ENCODE peak calls at places on chromosomes 2 and 18, in seven cellular contexts. D is HepG2, A is GM12878, P is A549, F is H1, V is IMR-90, L is SK-N-SH. Q is an unnamed sample.

GRCh38 chr2:5391361-5391760 is 300.8 kb upstream of the SOX11 start:
- DNase-seq in F (no peak), D (no peak), A (no peak), V (no peak), L (no peak), P (no peak), Q (no peak)

GRCh38 chr2:167492486-167492885 is 604.2 kb downstream of the XIRP2 start:
- DNase-seq in P (no peak), D (no peak), A (no peak), F (no peak), V (peak), L (no peak), Q (no peak)

GRCh38 chr18:60421356-60422118 is 49.0 kb upstream of the MC4R start:
- DNase-seq in L (no peak), A (no peak), P (no peak), V (no peak), D (no peak), F (no peak), Q (no peak)

GRCh38 chr2:42386684-42387083 is 25.7 kb upstream of the COX7A2L start:
- DNase-seq in L (peak), D (peak), A (no peak), P (peak), V (no peak), F (no peak), Q (peak)

GRCh38 chr18:44098551-44099098 is 582.1 kb upstream of the SETBP1 start:
- DNase-seq in P (no peak), D (no peak), F (peak), L (no peak), A (no peak), V (peak), Q (no peak)

GRCh38 chr2:159605441-159606178 is 10.7 kb downstream of the BAZ2B start:
- DNase-seq in D (no peak), L (no peak), F (no peak), V (no peak), P (no peak), A (no peak), Q (no peak)

GRCh38 chr2:46984642-46985476 is 69.3 kb upstream of the MCFD2 start:
- DNase-seq in D (no peak), V (peak), A (peak), P (peak), F (no peak), L (no peak), Q (peak)

GRCh38 chr2:104965900-104966299 is 72.0 kb upstream of the MRPS9 start:
- DNase-seq in P (no peak), F (no peak), L (no peak), D (no peak), V (no peak), A (no peak), Q (no peak)

GRCh38 chr2:157866202-157866601 is 9.9 kb downstream of the ACVR1 start:
- DNase-seq in P (no peak), L (no peak), V (no peak), F (no peak), D (no peak), A (no peak), Q (no peak)

GRCh38 chr2:11163439-11164317 is 8.4 kb downstream of the SLC66A3 start:
- DNase-seq in A (no peak), D (no peak), V (no peak), L (no peak), P (no peak), F (no peak), Q (no peak)

GRCh38 chr2:225889452-225889851 is 489.9 kb downstream of the NYAP2 start:
- DNase-seq in D (peak), P (peak), F (no peak), A (no peak), L (peak), V (peak), Q (peak)

GRCh38 chr2:178317807-178318206 is 123.5 kb downstream of the OSBPL6 start:
- DNase-seq in F (no peak), A (no peak), D (no peak), P (no peak), L (no peak), V (no peak), Q (no peak)

GRCh38 chr18:6219116-6219717 is 195.5 kb downstream of the L3MBTL4 start:
- DNase-seq in D (peak), A (no peak), V (peak), L (peak), P (peak), F (peak), Q (peak)

DNA sequence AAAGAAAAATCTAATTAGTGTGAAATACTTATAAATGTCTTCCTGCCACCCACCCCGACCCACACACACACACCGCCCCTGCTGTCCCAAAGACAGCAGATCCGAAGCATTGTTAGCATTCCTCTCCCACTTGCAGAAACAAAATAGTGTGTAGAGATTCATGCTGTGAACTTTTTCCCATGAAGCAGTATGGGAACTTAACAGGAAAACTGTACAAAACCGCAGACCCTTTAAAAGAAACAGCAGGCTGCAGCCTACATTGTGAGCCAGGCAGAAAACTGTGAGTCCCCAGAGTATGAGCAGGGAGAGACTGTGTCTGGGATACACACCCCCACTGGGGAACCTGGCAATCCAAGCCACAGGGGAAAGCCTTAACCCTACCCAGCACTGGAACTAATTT is 298.2 kb upstream of the GULP1 start:
- DNase-seq in P (no peak), L (no peak), A (no peak), V (peak), D (no peak), F (no peak), Q (no peak)
- TF ChIP-seq RFX5 in P (no peak), L (no peak), A (no peak), V (no peak), D (no peak), F (no peak), Q (no peak)

DNA sequence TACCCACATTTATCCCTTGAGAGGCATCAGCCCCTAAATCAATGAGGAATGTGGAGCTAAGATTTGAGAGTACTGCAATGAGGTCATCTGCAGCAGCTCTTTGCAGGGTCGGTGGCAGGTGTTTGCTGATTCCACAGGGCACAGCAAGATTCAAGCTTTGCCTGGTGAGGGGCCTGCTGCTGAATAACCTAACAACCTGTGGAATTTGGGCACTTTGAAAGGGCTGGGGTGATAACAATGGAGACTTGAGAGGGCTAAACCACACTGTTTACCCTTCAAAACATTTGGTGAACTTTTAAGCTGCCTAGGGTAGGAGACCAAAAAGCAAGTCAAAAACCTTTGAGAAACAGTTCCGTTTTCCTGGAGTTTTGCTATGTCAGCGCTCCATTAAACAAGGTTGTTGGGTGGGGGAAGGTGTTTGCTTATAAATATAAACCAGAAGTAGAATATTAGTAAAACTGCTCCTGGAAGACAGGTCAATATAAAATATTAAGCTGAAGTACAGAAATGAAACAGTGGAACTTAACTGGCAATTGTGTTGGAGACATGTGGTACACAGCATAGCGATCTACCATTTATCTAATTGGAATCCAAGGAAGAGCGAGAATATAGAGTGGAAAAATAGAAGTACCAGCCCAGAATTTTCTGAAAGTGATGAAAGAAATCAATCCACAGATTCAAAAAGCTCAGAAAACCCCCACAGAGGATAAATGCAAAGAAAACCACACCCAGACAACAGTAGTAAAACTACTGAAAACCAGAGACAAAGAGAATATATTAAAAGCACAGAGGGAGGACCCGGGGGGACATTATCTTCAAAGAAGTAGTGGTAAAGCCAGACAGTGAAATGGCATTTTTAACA is 15.7 kb downstream of the COPS8 start:
- DNase-seq in D (no peak), P (no peak), F (peak), L (no peak), A (no peak), V (no peak), Q (no peak)
- TF ChIP-seq RFX5 in D (no peak), P (no peak), F (no peak), L (no peak), A (no peak), V (no peak), Q (no peak)

GRCh38 chr2:9370746-9371145 is 52.6 kb downstream of the ITGB1BP1 start:
- DNase-seq in L (no peak), V (no peak), F (no peak), A (no peak), D (no peak), P (no peak), Q (no peak)
- TF ChIP-seq RFX5 in L (no peak), V (no peak), F (no peak), A (no peak), D (no peak), P (no peak), Q (no peak)

DNA sequence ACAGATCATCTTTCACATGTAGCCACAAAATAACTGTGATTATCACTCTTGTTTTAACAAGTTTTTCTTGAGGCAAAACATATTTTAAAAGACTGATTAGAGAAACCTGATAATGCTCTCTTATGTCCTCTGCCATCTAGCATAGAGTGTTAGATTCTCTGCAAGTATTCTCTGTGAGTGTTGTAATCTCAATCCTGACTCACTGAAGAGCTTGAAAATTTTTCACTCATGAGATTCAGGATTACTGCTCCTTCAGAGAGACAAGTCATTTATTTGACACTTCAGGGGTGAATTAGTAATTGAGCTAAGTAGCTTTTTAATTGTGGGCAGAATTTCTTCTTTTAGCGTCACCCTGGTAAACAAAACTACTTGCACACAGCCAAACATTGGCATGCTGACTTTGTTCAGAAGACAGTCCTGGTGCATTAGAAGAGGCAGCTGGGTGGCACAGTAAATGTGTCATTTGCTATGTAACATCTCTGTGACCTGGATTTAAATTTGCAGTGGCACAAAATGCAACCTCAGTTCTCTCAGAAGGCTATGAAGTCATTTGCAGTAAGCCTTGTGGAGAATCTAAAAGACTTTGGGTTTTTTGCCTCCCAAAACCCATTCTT is 172.9 kb downstream of the LRP1B start:
- DNase-seq in F (no peak), L (no peak), P (no peak), V (no peak), A (no peak), D (no peak), Q (no peak)
- TF ChIP-seq RFX5 in F (no peak), L (no peak), P (no peak), V (no peak), A (no peak), D (no peak), Q (no peak)

GRCh38 chr18:79779700-79780190 is 18.0 kb upstream of the KCNG2 start:
- DNase-seq in L (no peak), D (no peak), A (no peak), F (no peak), P (no peak), V (no peak), Q (no peak)
- TF ChIP-seq RFX5 in L (no peak), D (no peak), A (no peak), F (no peak), P (no peak), V (no peak), Q (no peak)

DNA sequence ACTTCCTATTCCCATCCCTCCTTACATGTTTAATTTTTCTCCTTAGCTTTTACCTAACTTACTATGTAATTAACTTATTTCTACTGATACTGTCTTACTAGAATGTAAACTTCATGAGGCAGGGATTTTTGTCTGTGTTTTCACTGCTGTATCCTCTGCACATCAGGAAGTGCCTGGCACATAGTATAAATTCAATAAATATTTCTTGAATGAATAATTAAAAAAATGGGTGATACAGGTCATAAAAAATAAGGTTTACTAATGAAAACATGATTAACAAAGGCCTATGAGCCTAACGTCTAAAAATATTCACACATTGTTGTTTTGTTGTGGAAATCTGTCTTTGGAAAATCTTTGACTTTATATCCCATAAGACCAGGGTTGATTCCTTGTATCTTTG is 4.5 kb downstream of the RBKS start:
- DNase-seq in A (no peak), V (no peak), P (no peak), D (no peak), L (no peak), F (no peak), Q (no peak)
- TF ChIP-seq RFX5 in A (no peak), V (no peak), P (no peak), D (no peak), L (no peak), F (no peak), Q (no peak)

Q was measured in K562.